ENCODE peak calls at places on chromosomes 7 and 10, in five cellular contexts. R is NCI-H510A treated with DMSO at 0.1 percent for 48 hours, K is bronchial epithelial cell, B is A172, W is fibroblast of mammary gland. A is an unnamed sample.
A peak's percentile ranks its signal among the peaks of the same experiment; 100 is the strongest.

GRCh38 chr10:77085344-77085743 is 552.3 kb downstream of the KCNMA1 start:
- DNase-seq in R (no peak), W (no peak), K (no peak), B (no peak), A (no peak)

GRCh38 chr10:49119746-49120145 is 4.4 kb upstream of the VSTM4 start:
- DNase-seq in R (no peak), W (no peak), B (peak; percentile 35), K (peak; percentile 31), A (no peak)

GRCh38 chr7:19098510-19098909 is 18.9 kb downstream of the TWIST1 start:
- DNase-seq in B (no peak), R (no peak), K (no peak), W (no peak), A (no peak)

GRCh38 chr7:50647286-50647980 is 82.2 kb upstream of the DDC start:
- DNase-seq in W (no peak), K (no peak), B (no peak), R (no peak), A (no peak)

GRCh38 chr10:60441515-60441914 is 51.8 kb upstream of the ANK3 start:
- DNase-seq in R (peak; percentile 8), B (no peak), K (peak; percentile 40), W (peak; percentile 48), A (peak; percentile 6)

GRCh38 chr7:112654322-112655216 is 135.6 kb downstream of the TMEM168 start:
- DNase-seq in W (peak; percentile 66), B (peak; percentile 50), K (peak; percentile 70), R (no peak), A (no peak)

GRCh38 chr7:151623766-151624165 is 104.1 kb upstream of the RHEB start:
- DNase-seq in K (peak; percentile 8), B (peak; percentile 46), W (peak; percentile 48), R (no peak), A (no peak)

GRCh38 chr10:35375091-35375765 is 38.9 kb downstream of the CCNY start:
- DNase-seq in B (no peak), K (peak; percentile 45), W (peak; percentile 42), R (no peak), A (no peak)

GRCh38 chr10:51802030-51802429 is 102.6 kb upstream of the CSTF2T start:
- DNase-seq in B (no peak), R (no peak), W (no peak), K (no peak), A (no peak)

GRCh38 chr7:1693991-1694524 is 24.0 kb downstream of the ELFN1 start:
- DNase-seq in W (peak; percentile 45), R (peak; percentile 36), B (peak; percentile 83), K (no peak), A (no peak)

GRCh38 chr7:17697128-17697881 is 243.0 kb downstream of the SNX13 start:
- DNase-seq in W (no peak), B (no peak), R (no peak), K (no peak), A (no peak)

GRCh38 chr7:42198296-42198695 is 38.7 kb downstream of the GLI3 start:
- DNase-seq in R (no peak), K (peak; percentile 99), B (no peak), W (peak; percentile 28), A (no peak)

GRCh38 chr10:35542303-35542702 is 62.8 kb upstream of the GJD4 start:
- DNase-seq in R (no peak), B (no peak), W (no peak), K (no peak), A (no peak)

GRCh38 chr7:117087639-117088396 is 134.5 kb downstream of the ST7 start:
- DNase-seq in R (no peak), W (no peak), K (peak; percentile 7), B (no peak), A (no peak)

GRCh38 chr10:49596493-49596809 is 13.7 kb upstream of the SLC18A3 start:
- DNase-seq in W (no peak), K (no peak), R (no peak), B (no peak), A (no peak)

GRCh38 chr7:101186839-101187448 is 6.9 kb upstream of the NAT16 start:
- DNase-seq in B (no peak), K (no peak), W (no peak), R (no peak), A (no peak)

GRCh38 chr7:80287400-80288174 is 153.0 kb downstream of the GNAI1 start:
- DNase-seq in R (no peak), K (peak; percentile 44), W (no peak), B (no peak), A (no peak)

GRCh38 chr10:12401466-12401865 is 52.1 kb downstream of the CAMK1D start:
- DNase-seq in W (no peak), R (no peak), K (no peak), B (no peak), A (no peak)

GRCh38 chr7:115135769-115136410 is 214.0 kb downstream of the MDFIC start:
- DNase-seq in B (no peak), W (peak; percentile 21), K (peak; percentile 17), R (peak; percentile 29), A (no peak)

GRCh38 chr10:124231188-124232135 is 138.1 kb upstream of the CHST15 start:
- DNase-seq in W (no peak), B (no peak), R (no peak), K (no peak), A (no peak)

GRCh38 chr7:132527467-132528410 is 48.5 kb downstream of the PLXNA4 start:
- DNase-seq in K (no peak), R (no peak), W (no peak), B (no peak), A (no peak)

GRCh38 chr7:94471604-94472003 is 38.0 kb upstream of the CASD1 start:
- DNase-seq in B (no peak), R (no peak), W (no peak), K (no peak), A (no peak)

GRCh38 chr10:1270906-1271305 is 214.7 kb downstream of the WDR37 start:
- DNase-seq in K (no peak), W (no peak), B (no peak), R (no peak), A (no peak)

GRCh38 chr10:78300526-78300925 is 266.9 kb downstream of the RPS24 start:
- DNase-seq in B (no peak), R (no peak), K (no peak), W (no peak), A (no peak)

GRCh38 chr10:71367279-71367678 is 29.4 kb upstream of the CDH23 start:
- DNase-seq in W (peak; percentile 17), K (peak; percentile 44), B (peak; percentile 10), R (no peak), A (no peak)

GRCh38 chr7:106038289-106038688 is 73.8 kb downstream of the SYPL1 start:
- DNase-seq in K (no peak), W (no peak), R (no peak), B (no peak), A (no peak)

GRCh38 chr7:39428221-39428620 is 138.0 kb upstream of the YAE1 start:
- DNase-seq in B (peak; percentile 92), K (peak; percentile 46), R (no peak), W (peak; percentile 58), A (no peak)

GRCh38 chr7:44980393-44981034 is 1.7 kb upstream of the MYO1G start:
- DNase-seq in B (peak; percentile 81), W (peak; percentile 47), R (no peak), K (peak; percentile 63), A (no peak)

GRCh38 chr10:79223001-79223345 is 124.3 kb upstream of the PPIF start:
- DNase-seq in R (no peak), W (no peak), K (no peak), B (no peak), A (no peak)

GRCh38 chr7:157023589-157023905 is 13.1 kb upstream of the MNX1 start:
- DNase-seq in W (no peak), K (no peak), R (no peak), B (no peak), A (no peak)

GRCh38 chr10:124650820-124651401 is 93.3 kb downstream of the FAM53B start:
- DNase-seq in K (no peak), B (no peak), W (no peak), R (no peak), A (no peak)

GRCh38 chr7:27106181-27106905 is 3.9 kb upstream of the HOXA2 start:
- DNase-seq in R (no peak), K (no peak), W (peak; percentile 46), B (peak; percentile 27), A (no peak)

GRCh38 chr7:130695840-130696239 is 9.5 kb upstream of the TSGA13 start:
- DNase-seq in R (no peak), W (peak; percentile 59), K (peak; percentile 43), B (peak; percentile 46), A (peak; percentile 24)

GRCh38 chr7:73978681-73979563 is 49.1 kb upstream of the ELN start:
- DNase-seq in B (peak; percentile 93), K (peak; percentile 20), W (peak; percentile 86), R (peak; percentile 69), A (no peak)

GRCh38 chr10:124233546-124234138 is 140.2 kb upstream of the CHST15 start:
- DNase-seq in B (no peak), R (no peak), K (no peak), W (no peak), A (no peak)

GRCh38 chr10:49260636-49261296 is 38.2 kb upstream of the C10orf71 start:
- DNase-seq in W (no peak), B (no peak), R (no peak), K (no peak), A (no peak)

GRCh38 chr10:131096031-131096430 is 215.5 kb downstream of the TCERG1L start:
- DNase-seq in B (no peak), W (no peak), R (no peak), K (no peak), A (no peak)